ENCODE peak calls at places on chromosome 6, in five cellular contexts. Y is T follicular helper cell, R is T-cell, F is amniotic stem cell, Z is A172. I is an unnamed sample.
A peak's percentile ranks its signal among the peaks of the same experiment; 100 is the strongest.

GRCh38 chr6:6534399-6534798 is 54.1 kb upstream of the LY86 start:
- DNase-seq in Z (no peak), Y (no peak), R (no peak), F (no peak), I (no peak)

GRCh38 chr6:10084276-10084993 is 330.4 kb downstream of the TFAP2A start:
- DNase-seq in Y (no peak), F (no peak), R (no peak), Z (no peak), I (no peak)

GRCh38 chr6:81767163-81768000 is 14.9 kb upstream of the TENT5A start:
- DNase-seq in F (no peak), R (no peak), Z (peak; percentile 59), Y (no peak), I (no peak)

GRCh38 chr6:41689171-41690008 is 46.0 kb downstream of the TFEB start:
- DNase-seq in Z (peak; percentile 35), Y (no peak), R (no peak), F (no peak), I (no peak)

GRCh38 chr6:3530515-3530914 is 73.7 kb upstream of the SLC22A23 start:
- DNase-seq in Y (no peak), R (no peak), F (no peak), Z (no peak), I (no peak)

GRCh38 chr6:158040804-158041347 is 59.2 kb downstream of the SYNJ2 start:
- DNase-seq in Y (no peak), R (no peak), F (no peak), Z (no peak), I (no peak)

GRCh38 chr6:18328549-18328922 is 58.6 kb upstream of the RNF144B start:
- DNase-seq in Z (no peak), Y (no peak), F (no peak), R (no peak), I (no peak)

GRCh38 chr6:40355532-40355931 is 231.6 kb downstream of the LRFN2 start:
- DNase-seq in R (no peak), Y (no peak), Z (no peak), F (no peak), I (no peak)

GRCh38 chr6:86832686-86833085 is 104.6 kb upstream of the HTR1E start:
- DNase-seq in Y (no peak), F (no peak), R (no peak), Z (no peak), I (no peak)

GRCh38 chr6:167416676-167417430 is 92.0 kb downstream of the TTLL2 start:
- DNase-seq in Z (no peak), Y (no peak), R (no peak), F (no peak), I (no peak)

GRCh38 chr6:45724511-45724910 is 291.1 kb downstream of the CLIC5 start:
- DNase-seq in F (no peak), Y (no peak), R (no peak), Z (peak; percentile 37), I (no peak)

GRCh38 chr6:119280586-119281163 is 68.9 kb downstream of the MAN1A1 start:
- DNase-seq in Z (no peak), R (no peak), F (no peak), Y (no peak), I (no peak)

GRCh38 chr6:160139420-160139851 is 17.8 kb downstream of the SLC22A1 start:
- DNase-seq in Y (no peak), R (no peak), Z (peak; percentile 84), F (peak; percentile 78), I (no peak)

GRCh38 chr6:33987531-33988021 is 158.3 kb downstream of the GRM4 start:
- DNase-seq in Z (no peak), R (no peak), F (no peak), Y (no peak), I (no peak)

GRCh38 chr6:38925110-38925509 is 123.5 kb upstream of the GLP1R start:
- DNase-seq in F (no peak), Y (no peak), Z (no peak), R (no peak), I (no peak)

GRCh38 chr6:41404221-41404866 is 68.9 kb downstream of the NCR2 start:
- DNase-seq in Y (no peak), Z (peak; percentile 18), F (no peak), R (no peak), I (no peak)

GRCh38 chr6:36984581-36985383 is 1.2 kb downstream of the MTCH1 start:
- DNase-seq in R (peak; percentile 41), Y (peak; percentile 56), Z (peak; percentile 55), F (peak; percentile 20), I (peak; percentile 54)